ENCODE peak calls at places on chromosomes 11 and 22, in ten cellular contexts. L is esophagus squamous epithelium; I is Peyer's patch; G is BJ; O is fibroblast of lung; E is lower lobe of right lung; Z is endothelial cell; T is cardiac muscle cell; R is activated CD8-positive, alpha-beta T cell treated with anti-CD3 and anti-CD28 coated beads for 36 hours; P is CD8-positive, alpha-beta T cell. N is an unnamed sample.

GRCh38 chr11:73001615-73002014 is 140.5 kb downstream of the FCHSD2 start:
- DNase-seq in L (no peak), I (no peak), G (no peak), O (peak), E (no peak), Z (no peak), T (peak), R (no peak), P (no peak), N (no peak)

GRCh38 chr11:72669527-72669926 is 4.7 kb downstream of the PDE2A start:
- DNase-seq in L (no peak), I (no peak), G (no peak), O (peak), E (no peak), Z (no peak), T (no peak), R (peak), P (no peak), N (no peak)

GRCh38 chr22:43910178-43910695 is 13.4 kb upstream of the PNPLA3 start:
- DNase-seq in L (no peak), I (no peak), G (no peak), O (no peak), E (no peak), Z (no peak), T (no peak), R (no peak), P (no peak), N (no peak)

GRCh38 chr11:104394508-104394907 is 230.6 kb upstream of the PDGFD start:
- DNase-seq in L (no peak), I (no peak), G (no peak), O (no peak), E (no peak), Z (no peak), T (no peak), R (no peak), P (no peak), N (no peak)

GRCh38 chr11:84097186-84097585 is 811.0 kb upstream of the CCDC90B start:
- DNase-seq in L (no peak), I (no peak), G (no peak), O (peak), E (no peak), Z (no peak), T (peak), R (no peak), P (no peak), N (no peak)

GRCh38 chr11:59938718-59939117 is 486 bp downstream of the OOSP1 start:
- DNase-seq in L (no peak), I (no peak), G (no peak), O (no peak), E (no peak), Z (no peak), T (no peak), R (no peak), P (no peak), N (no peak)

GRCh38 chr11:100918551-100919500 is 210.8 kb downstream of the PGR start:
- DNase-seq in L (no peak), I (no peak), G (no peak), O (peak), E (no peak), Z (no peak), T (peak), R (no peak), P (no peak), N (no peak)

GRCh38 chr11:71137376-71137775 is 115.0 kb downstream of the SHANK2 start:
- DNase-seq in L (no peak), I (no peak), G (no peak), O (no peak), E (no peak), Z (no peak), T (no peak), R (no peak), P (no peak), N (no peak)

GRCh38 chr22:46792061-46792796 is 29.8 kb downstream of the TBC1D22A start:
- DNase-seq in L (no peak), I (peak), G (no peak), O (no peak), E (no peak), Z (peak), T (no peak), R (no peak), P (no peak), N (no peak)

GRCh38 chr11:74000307-74000630 is 8.6 kb downstream of the UCP3 start:
- DNase-seq in L (no peak), I (no peak), G (no peak), O (no peak), E (no peak), Z (no peak), T (no peak), R (no peak), P (no peak), N (no peak)

GRCh38 chr22:22916952-22917290 is 29.3 kb downstream of the IGLL5 start:
- DNase-seq in L (no peak), I (no peak), G (no peak), O (no peak), E (no peak), Z (no peak), T (no peak), R (no peak), P (no peak), N (no peak)

GRCh38 chr11:111745719-111746504 is 20.3 kb downstream of the PPP2R1B start:
- DNase-seq in L (no peak), I (no peak), G (no peak), O (peak), E (no peak), Z (no peak), T (peak), R (no peak), P (no peak), N (no peak)

GRCh38 chr11:120217941-120218694 is 7.3 kb downstream of the OAF start:
- DNase-seq in L (no peak), I (no peak), G (no peak), O (no peak), E (no peak), Z (no peak), T (no peak), R (no peak), P (no peak), N (no peak)

GRCh38 chr11:10796191-10796590 is 12.5 kb downstream of the EIF4G2 start:
- DNase-seq in L (no peak), I (no peak), G (no peak), O (no peak), E (no peak), Z (no peak), T (no peak), R (no peak), P (no peak), N (no peak)

GRCh38 chr11:47326198-47326597 is 26.3 kb downstream of the MYBPC3 start:
- DNase-seq in L (no peak), I (no peak), G (no peak), O (no peak), E (peak), Z (no peak), T (no peak), R (no peak), P (no peak), N (no peak)

GRCh38 chr11:76073716-76074115 is 132.6 kb downstream of the WNT11 start:
- DNase-seq in L (no peak), I (no peak), G (peak), O (peak), E (no peak), Z (no peak), T (peak), R (no peak), P (no peak), N (no peak)

GRCh38 chr11:62450543-62451242 is 31.9 kb downstream of the SCGB1A1 start:
- DNase-seq in L (no peak), I (no peak), G (no peak), O (no peak), E (no peak), Z (no peak), T (no peak), R (no peak), P (no peak), N (no peak)

GRCh38 chr11:1220941-1221721 is 1.7 kb upstream of the MUC5B start:
- DNase-seq in L (no peak), I (peak), G (no peak), O (no peak), E (peak), Z (no peak), T (no peak), R (no peak), P (peak), N (peak)

GRCh38 chr22:22772883-22773282 is 114.7 kb upstream of the IGLL5 start:
- DNase-seq in L (no peak), I (no peak), G (no peak), O (no peak), E (no peak), Z (no peak), T (no peak), R (no peak), P (no peak), N (no peak)

GRCh38 chr22:36875741-36876140 is 14.9 kb downstream of the NCF4 start:
- DNase-seq in L (no peak), I (no peak), G (no peak), O (no peak), E (no peak), Z (no peak), T (no peak), R (no peak), P (no peak), N (no peak)

GRCh38 chr22:28882545-28882877 is 861 bp upstream of the ZNRF3 start:
- DNase-seq in L (no peak), I (no peak), G (no peak), O (peak), E (no peak), Z (peak), T (peak), R (peak), P (no peak), N (no peak)

GRCh38 chr22:23404689-23405365 is 175.3 kb downstream of the IGLL1 start:
- DNase-seq in L (no peak), I (peak), G (no peak), O (no peak), E (no peak), Z (peak), T (peak), R (peak), P (no peak), N (no peak)

GRCh38 chr22:23182289-23183106 is 2.2 kb downstream of the BCR start:
- DNase-seq in L (no peak), I (no peak), G (no peak), O (peak), E (no peak), Z (no peak), T (no peak), R (peak), P (peak), N (no peak)

DNA sequence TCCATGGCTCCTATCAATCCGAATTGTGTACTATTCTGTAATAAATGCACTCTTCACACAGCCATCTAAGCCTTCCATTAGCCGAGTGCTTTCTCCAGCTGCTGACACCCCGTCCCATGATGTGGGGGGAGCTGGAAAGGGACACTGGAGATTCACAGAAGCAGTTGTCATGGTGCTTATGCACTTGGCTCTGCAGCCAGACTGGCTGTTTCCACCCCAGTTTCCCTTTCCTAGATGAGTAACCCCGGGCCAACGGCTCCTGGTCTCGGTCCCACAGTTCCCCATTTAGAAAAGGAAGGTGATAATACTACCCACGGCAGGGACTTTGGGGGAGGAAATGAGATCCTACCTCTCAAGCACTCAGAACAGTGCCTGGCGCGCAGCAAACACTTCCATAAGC is 244.9 kb upstream of the SYN3 start:
- DNase-seq in L (no peak), I (no peak), G (no peak), O (no peak), E (no peak), Z (no peak), T (no peak), R (no peak), P (no peak), N (no peak)
- TF ChIP-seq CTCF in L (no peak), I (no peak), G (no peak), O (no peak), E (no peak), Z (no peak), T (no peak), R (no peak), P (no peak), N (no peak)

GRCh38 chr11:69686856-69687255 is 11.7 kb upstream of the LTO1 start:
- DNase-seq in L (no peak), I (no peak), G (no peak), O (no peak), E (no peak), Z (no peak), T (no peak), R (no peak), P (no peak), N (no peak)
- TF ChIP-seq CTCF in L (no peak), I (no peak), G (no peak), O (no peak), E (no peak), Z (no peak), T (no peak), R (no peak), P (no peak), N (no peak)

DNA sequence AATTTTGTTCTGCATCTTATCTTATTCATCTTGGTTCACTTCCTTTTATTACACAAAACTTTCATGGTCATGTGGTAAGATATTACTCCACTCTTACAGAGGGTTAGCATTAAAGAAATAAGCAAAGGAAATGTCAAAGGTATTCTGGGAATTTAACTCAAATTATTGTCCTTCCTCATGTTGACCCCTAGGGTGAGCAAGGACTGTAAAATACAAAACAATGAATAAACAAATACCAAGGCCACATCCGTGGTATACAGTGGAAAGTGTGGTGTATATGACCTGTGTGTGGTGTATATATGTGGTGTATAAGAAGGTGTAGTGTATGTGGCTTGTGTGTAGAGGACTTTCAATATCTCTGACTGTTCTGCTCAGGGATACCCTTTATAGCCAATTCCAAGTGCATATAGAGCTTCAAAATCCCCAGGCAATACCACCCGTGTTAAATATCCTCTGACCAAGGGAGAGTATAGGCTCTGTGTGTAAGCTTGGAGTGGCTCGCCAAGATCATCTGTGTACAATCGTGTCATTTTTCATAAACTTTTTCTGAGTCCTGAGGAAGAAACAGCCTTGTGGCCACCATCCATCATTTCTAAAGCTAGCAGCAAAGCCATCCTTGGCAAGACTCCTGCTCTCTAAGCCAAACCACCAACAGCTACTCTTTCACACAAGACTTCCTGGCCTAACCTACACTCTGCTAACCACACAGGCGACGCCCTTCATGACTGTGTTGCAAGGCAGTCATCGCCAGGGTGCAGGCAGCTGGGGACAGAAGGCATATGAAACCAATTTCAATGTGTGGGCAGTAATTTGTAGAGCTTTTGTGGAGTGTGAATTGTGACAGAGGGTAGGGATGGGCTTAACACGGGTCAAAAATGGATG is 548.0 kb downstream of the ETS1 start:
- DNase-seq in L (no peak), I (peak), G (peak), O (peak), E (peak), Z (no peak), T (peak), R (peak), P (peak), N (no peak)
- TF ChIP-seq CTCF in L (no peak), I (no peak), G (peak), O (peak), E (no peak), Z (peak), T (peak), R (peak), P (peak), N (peak)

DNA sequence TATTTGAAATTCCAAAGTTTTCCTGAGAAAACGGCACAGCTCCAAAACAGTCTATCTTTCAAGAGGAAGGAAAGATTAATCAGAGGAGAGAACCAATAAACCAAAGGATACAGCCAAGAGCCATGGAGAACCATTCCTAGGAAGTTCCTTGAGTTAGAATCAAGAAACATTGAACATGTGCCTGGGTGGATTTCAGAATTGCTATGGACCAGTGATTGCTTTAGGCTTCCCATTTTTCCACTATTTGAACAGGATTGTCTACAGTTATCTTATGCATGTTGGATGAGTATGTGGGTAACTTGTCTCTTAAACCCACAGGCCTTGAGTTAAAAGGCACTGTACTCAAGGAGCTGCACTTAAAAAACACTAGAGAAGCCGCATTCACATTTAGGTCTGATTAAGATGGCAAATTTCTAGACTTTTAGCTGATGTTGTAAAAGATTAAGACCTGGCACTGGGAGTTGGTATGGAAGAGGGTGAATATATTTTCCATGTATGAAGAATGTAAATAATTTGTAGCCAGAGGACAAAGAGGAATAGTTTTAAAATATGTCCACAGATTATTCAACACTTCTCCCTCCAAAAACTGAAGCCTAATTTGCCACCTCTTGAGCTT is 11.2 kb upstream of the DEUP1 start:
- DNase-seq in L (no peak), I (no peak), G (no peak), O (no peak), E (no peak), Z (no peak), T (no peak), R (no peak), P (no peak), N (no peak)
- TF ChIP-seq CTCF in L (no peak), I (no peak), G (no peak), O (no peak), E (no peak), Z (no peak), T (no peak), R (no peak), P (no peak), N (no peak)

GRCh38 chr11:41498726-41499125 is 39.3 kb upstream of the LRRC4C start:
- DNase-seq in L (no peak), I (no peak), G (no peak), O (peak), E (no peak), Z (no peak), T (peak), R (no peak), P (no peak), N (no peak)
- TF ChIP-seq CTCF in L (no peak), I (peak), G (no peak), O (no peak), E (no peak), Z (peak), T (peak), R (no peak), P (no peak), N (peak)